ENCODE peak calls at places on chromosome 7, in five cellular contexts. One of them, this sample, is unnamed.

GRCh38 chr7:41656357-41656756 is 46.5 kb downstream of the INHBA start:
- DNase-seq in HFF-Myc: peak
- DNase-seq in Jurkat, Clone E6-1: no peak
- DNase-seq in sigmoid colon: no peak
- DNase-seq in NCI-H1105: no peak
- DNase-seq in this sample: peak

GRCh38 chr7:122257056-122257455 is 47.5 kb downstream of the FEZF1 start:
- DNase-seq in NCI-H1105: no peak
- DNase-seq in HFF-Myc: no peak
- DNase-seq in Jurkat, Clone E6-1: no peak
- DNase-seq in sigmoid colon: no peak
- DNase-seq in this sample: no peak

GRCh38 chr7:15891151-15891842 is 204.8 kb upstream of the MEOX2 start:
- DNase-seq in NCI-H1105: no peak
- DNase-seq in Jurkat, Clone E6-1: no peak
- DNase-seq in HFF-Myc: no peak
- DNase-seq in sigmoid colon: no peak
- DNase-seq in this sample: peak

GRCh38 chr7:150969483-150969874 is 8.6 kb downstream of the KCNH2 start:
- DNase-seq in HFF-Myc: no peak
- DNase-seq in NCI-H1105: no peak
- DNase-seq in sigmoid colon: no peak
- DNase-seq in Jurkat, Clone E6-1: no peak
- DNase-seq in this sample: no peak

GRCh38 chr7:39659356-39660013 is 36.1 kb downstream of the RALA start:
- DNase-seq in sigmoid colon: no peak
- DNase-seq in Jurkat, Clone E6-1: no peak
- DNase-seq in HFF-Myc: no peak
- DNase-seq in NCI-H1105: no peak
- DNase-seq in this sample: peak

GRCh38 chr7:78226059-78226658 is 427.6 kb downstream of the PHTF2 start:
- DNase-seq in sigmoid colon: no peak
- DNase-seq in NCI-H1105: peak
- DNase-seq in HFF-Myc: peak
- DNase-seq in Jurkat, Clone E6-1: peak
- DNase-seq in this sample: peak

GRCh38 chr7:155465761-155466141 is 7.8 kb downstream of the EN2 start:
- DNase-seq in sigmoid colon: no peak
- DNase-seq in NCI-H1105: no peak
- DNase-seq in Jurkat, Clone E6-1: no peak
- DNase-seq in HFF-Myc: no peak
- DNase-seq in this sample: no peak

GRCh38 chr7:92944633-92945032 is 108.3 kb upstream of the CDK6 start:
- DNase-seq in NCI-H1105: no peak
- DNase-seq in HFF-Myc: no peak
- DNase-seq in Jurkat, Clone E6-1: no peak
- DNase-seq in sigmoid colon: no peak
- DNase-seq in this sample: no peak

GRCh38 chr7:101453617-101454016 is 90.9 kb downstream of the COL26A1 start:
- DNase-seq in NCI-H1105: no peak
- DNase-seq in sigmoid colon: no peak
- DNase-seq in HFF-Myc: no peak
- DNase-seq in Jurkat, Clone E6-1: no peak
- DNase-seq in this sample: peak

GRCh38 chr7:41955475-41956243 is 252.8 kb upstream of the INHBA start:
- DNase-seq in HFF-Myc: peak
- DNase-seq in NCI-H1105: no peak
- DNase-seq in sigmoid colon: peak
- DNase-seq in Jurkat, Clone E6-1: no peak
- DNase-seq in this sample: peak

GRCh38 chr7:100829150-100829716 is 1.9 kb upstream of the EPHB4 start:
- DNase-seq in Jurkat, Clone E6-1: no peak
- DNase-seq in NCI-H1105: no peak
- DNase-seq in sigmoid colon: no peak
- DNase-seq in HFF-Myc: no peak
- DNase-seq in this sample: no peak

GRCh38 chr7:42096681-42097637 is 140.1 kb downstream of the GLI3 start:
- DNase-seq in Jurkat, Clone E6-1: no peak
- DNase-seq in HFF-Myc: no peak
- DNase-seq in sigmoid colon: peak
- DNase-seq in NCI-H1105: no peak
- DNase-seq in this sample: no peak

GRCh38 chr7:121395494-121395960 is 581 bp downstream of the FAM3C start:
- DNase-seq in HFF-Myc: no peak
- DNase-seq in Jurkat, Clone E6-1: peak
- DNase-seq in NCI-H1105: no peak
- DNase-seq in sigmoid colon: no peak
- DNase-seq in this sample: peak